ENCODE peak calls at places on chromosomes 7 and 10, in six cellular contexts. H, U, D, K, T and P are unnamed samples.

GRCh38 chr10:14146005-14146404 is 184.7 kb downstream of the FRMD4A start:
- DNase-seq in H (peak; percentile 95), U (peak; percentile 50), D (no peak), K (no peak), T (no peak), P (peak; percentile 86)

GRCh38 chr10:129365767-129366400 is 101.2 kb upstream of the MGMT start:
- DNase-seq in H (no peak), U (no peak), D (peak; percentile 59), K (no peak), T (no peak), P (no peak)

GRCh38 chr10:16944961-16945360 is 127.7 kb upstream of the RSU1 start:
- DNase-seq in H (no peak), U (no peak), D (no peak), K (no peak), T (no peak), P (no peak)

GRCh38 chr10:3890602-3891352 is 105.8 kb upstream of the KLF6 start:
- DNase-seq in H (no peak), U (peak; percentile 86), D (no peak), K (no peak), T (no peak), P (no peak)

GRCh38 chr10:114388275-114388674 is 16.0 kb downstream of the AFAP1L2 start:
- DNase-seq in H (no peak), U (no peak), D (no peak), K (no peak), T (no peak), P (peak; percentile 52)

GRCh38 chr10:85548038-85548437 is 818.6 kb downstream of the GRID1 start:
- DNase-seq in H (no peak), U (peak; percentile 17), D (no peak), K (no peak), T (peak; percentile 35), P (peak; percentile 76)

GRCh38 chr10:42422911-42423310 is 215.5 kb downstream of the ZNF33B start:
- DNase-seq in H (no peak), U (no peak), D (no peak), K (no peak), T (no peak), P (no peak)

GRCh38 chr7:139482662-139483466 is 609 bp downstream of the KLRG2 start:
- DNase-seq in H (no peak), U (peak; percentile 36), D (peak; percentile 53), K (no peak), T (peak; percentile 31), P (peak; percentile 17)

GRCh38 chr7:41103331-41103730 is 599.6 kb downstream of the INHBA start:
- DNase-seq in H (peak; percentile 77), U (peak; percentile 93), D (no peak), K (no peak), T (no peak), P (peak; percentile 39)

GRCh38 chr7:118076564-118076963 is 107.4 kb upstream of the LSM8 start:
- DNase-seq in H (no peak), U (no peak), D (no peak), K (no peak), T (no peak), P (no peak)

GRCh38 chr7:90194911-90195809 is 16.4 kb upstream of the STEAP2 start:
- DNase-seq in H (no peak), U (no peak), D (no peak), K (no peak), T (no peak), P (no peak)

GRCh38 chr10:22344204-22344603 is 1.1 kb upstream of the SPAG6 start:
- DNase-seq in H (no peak), U (no peak), D (no peak), K (no peak), T (no peak), P (no peak)

GRCh38 chr10:101588879-101589278 is 758 bp downstream of the DPCD start:
- DNase-seq in H (peak; percentile 65), U (no peak), D (no peak), K (no peak), T (no peak), P (peak; percentile 74)

GRCh38 chr10:123741146-123741545 is 75.0 kb downstream of the GPR26 start:
- DNase-seq in H (no peak), U (peak; percentile 13), D (no peak), K (no peak), T (no peak), P (no peak)

GRCh38 chr7:157976406-157976805 is 611.2 kb downstream of the PTPRN2 start:
- DNase-seq in H (no peak), U (no peak), D (no peak), K (no peak), T (no peak), P (no peak)

GRCh38 chr7:134460000-134460399 is 1.1 kb upstream of the AKR1B1 start:
- DNase-seq in H (peak; percentile 59), U (peak; percentile 42), D (no peak), K (no peak), T (no peak), P (peak; percentile 88)

GRCh38 chr10:33412261-33413092 is 78.0 kb upstream of the NRP1 start:
- DNase-seq in H (peak; percentile 92), U (peak; percentile 61), D (no peak), K (no peak), T (no peak), P (peak; percentile 80)

GRCh38 chr7:102925962-102926825 is 13.4 kb downstream of the LRRC17 start:
- DNase-seq in H (peak; percentile 39), U (no peak), D (no peak), K (no peak), T (no peak), P (no peak)

GRCh38 chr7:66415659-66416265 is 210.6 kb downstream of the TPST1 start:
- DNase-seq in H (peak; percentile 59), U (no peak), D (no peak), K (no peak), T (no peak), P (peak; percentile 15)

GRCh38 chr7:37510043-37510634 is 61.5 kb upstream of the ELMO1 start:
- DNase-seq in H (no peak), U (no peak), D (no peak), K (no peak), T (no peak), P (no peak)

GRCh38 chr7:140669352-140669751 is 3.4 kb upstream of the ADCK2 start:
- DNase-seq in H (no peak), U (no peak), D (no peak), K (no peak), T (no peak), P (no peak)

GRCh38 chr10:75295901-75296441 is 60.2 kb upstream of the COMTD1 start:
- DNase-seq in H (peak; percentile 21), U (no peak), D (no peak), K (no peak), T (no peak), P (peak; percentile 58)
- H3K14ac ChIP-seq in H (peak overlapping the region; percentile 26), U (peak overlapping the region; percentile 2), D (no peak overlapping the region), K (no peak overlapping the region), T (no peak overlapping the region), P (no peak overlapping the region)

GRCh38 chr7:50363327-50364060 is 59.0 kb downstream of the IKZF1 start:
- DNase-seq in H (no peak), U (no peak), D (no peak), K (no peak), T (no peak), P (no peak)
- H3K14ac ChIP-seq in H (no peak overlapping the region), U (no peak overlapping the region), D (no peak overlapping the region), K (no peak overlapping the region), T (no peak overlapping the region), P (no peak overlapping the region)

GRCh38 chr7:4020086-4020485 is 662.0 kb upstream of the FOXK1 start:
- DNase-seq in H (no peak), U (no peak), D (no peak), K (no peak), T (no peak), P (no peak)
- H3K14ac ChIP-seq in H (no peak overlapping the region), U (no peak overlapping the region), D (no peak overlapping the region), K (no peak overlapping the region), T (peak overlapping the region; percentile 49), P (no peak overlapping the region)

DNA sequence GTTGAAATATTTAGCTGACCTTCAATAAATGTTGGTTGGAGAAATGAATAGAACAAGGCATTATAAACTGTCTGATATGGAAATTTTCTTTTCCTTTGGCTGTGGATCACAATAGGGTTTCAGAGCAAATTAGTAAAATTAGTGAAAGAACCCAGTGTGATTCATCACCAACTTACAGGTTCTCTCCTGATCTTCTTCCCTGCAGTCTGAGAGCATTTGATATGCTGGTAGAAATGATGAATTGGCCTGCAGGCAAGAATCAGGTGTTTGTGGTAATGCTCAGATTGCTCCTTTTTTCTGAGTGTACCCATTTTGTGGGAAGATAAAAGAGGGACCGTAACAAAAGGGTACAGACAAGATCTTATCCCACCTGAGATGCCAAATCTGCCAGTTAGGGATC is 51.9 kb downstream of the BTAF1 start:
- DNase-seq in H (no peak), U (no peak), D (no peak), K (no peak), T (no peak), P (no peak)
- H3K14ac ChIP-seq in H (no peak overlapping the region), U (no peak overlapping the region), D (no peak overlapping the region), K (no peak overlapping the region), T (no peak overlapping the region), P (no peak overlapping the region)

GRCh38 chr10:48598243-48598935 is 6.5 kb downstream of the ARHGAP22 start:
- DNase-seq in H (no peak), U (no peak), D (no peak), K (no peak), T (no peak), P (no peak)
- H3K14ac ChIP-seq in H (no peak overlapping the region), U (no peak overlapping the region), D (no peak overlapping the region), K (no peak overlapping the region), T (peak overlapping the region; percentile 67), P (no peak overlapping the region)